ENCODE peak calls at places on chromosomes 5 and 9, in eight cellular contexts. One of them, this sample, is unnamed.

GRCh38 chr5:54742417-54742889 is 224.9 kb downstream of the SNX18 start:
- DNase-seq in PC-3: peak; percentile 79
- DNase-seq in SK-N-SH: no peak
- DNase-seq in HCT116: no peak
- DNase-seq in PC-9: peak; percentile 84
- DNase-seq in GM23248: peak; percentile 79
- DNase-seq in OCI-LY7: no peak
- DNase-seq in MM.1S: peak; percentile 14
- DNase-seq in this sample: peak; percentile 49

GRCh38 chr5:113682497-113683136 is 169.1 kb downstream of the YTHDC2 start:
- DNase-seq in PC-3: peak; percentile 12
- DNase-seq in SK-N-SH: no peak
- DNase-seq in HCT116: peak; percentile 7
- DNase-seq in PC-9: no peak
- DNase-seq in GM23248: peak; percentile 15
- DNase-seq in OCI-LY7: no peak
- DNase-seq in MM.1S: no peak
- DNase-seq in this sample: no peak

GRCh38 chr9:136958898-136959850 is 7.1 kb downstream of the LCN12 start:
- DNase-seq in PC-3: no peak
- DNase-seq in SK-N-SH: no peak
- DNase-seq in HCT116: no peak
- DNase-seq in PC-9: no peak
- DNase-seq in GM23248: no peak
- DNase-seq in OCI-LY7: no peak
- DNase-seq in MM.1S: no peak
- DNase-seq in this sample: no peak

GRCh38 chr5:146249801-146250200 is 46.4 kb downstream of the RBM27 start:
- DNase-seq in PC-3: no peak
- DNase-seq in SK-N-SH: no peak
- DNase-seq in HCT116: no peak
- DNase-seq in PC-9: no peak
- DNase-seq in GM23248: no peak
- DNase-seq in OCI-LY7: peak; percentile 26
- DNase-seq in MM.1S: no peak
- DNase-seq in this sample: no peak

GRCh38 chr5:124843596-124843899 is 97.1 kb upstream of the ZNF608 start:
- DNase-seq in PC-3: no peak
- DNase-seq in SK-N-SH: no peak
- DNase-seq in HCT116: no peak
- DNase-seq in PC-9: no peak
- DNase-seq in GM23248: no peak
- DNase-seq in OCI-LY7: no peak
- DNase-seq in MM.1S: no peak
- DNase-seq in this sample: no peak

GRCh38 chr9:134052941-134053340 is 14.9 kb downstream of the BRD3 start:
- DNase-seq in PC-3: no peak
- DNase-seq in SK-N-SH: no peak
- DNase-seq in HCT116: no peak
- DNase-seq in PC-9: no peak
- DNase-seq in GM23248: no peak
- DNase-seq in OCI-LY7: no peak
- DNase-seq in MM.1S: no peak
- DNase-seq in this sample: no peak

GRCh38 chr9:132114102-132114707 is 34.5 kb upstream of the MED27 start:
- DNase-seq in PC-3: peak; percentile 66
- DNase-seq in SK-N-SH: no peak
- DNase-seq in HCT116: no peak
- DNase-seq in PC-9: peak; percentile 58
- DNase-seq in GM23248: peak; percentile 62
- DNase-seq in OCI-LY7: no peak
- DNase-seq in MM.1S: peak; percentile 33
- DNase-seq in this sample: peak; percentile 85

GRCh38 chr5:172713809-172714490 is 57.0 kb downstream of the DUSP1 start:
- DNase-seq in PC-3: no peak
- DNase-seq in SK-N-SH: no peak
- DNase-seq in HCT116: no peak
- DNase-seq in PC-9: no peak
- DNase-seq in GM23248: no peak
- DNase-seq in OCI-LY7: no peak
- DNase-seq in MM.1S: no peak
- DNase-seq in this sample: no peak

GRCh38 chr5:171371326-171371725 is 16.3 kb upstream of the NPM1 start:
- DNase-seq in PC-3: no peak
- DNase-seq in SK-N-SH: no peak
- DNase-seq in HCT116: no peak
- DNase-seq in PC-9: no peak
- DNase-seq in GM23248: peak; percentile 8
- DNase-seq in OCI-LY7: no peak
- DNase-seq in MM.1S: no peak
- DNase-seq in this sample: no peak

GRCh38 chr5:533243-534005 is 9.2 kb upstream of the SLC9A3 start:
- DNase-seq in PC-3: no peak
- DNase-seq in SK-N-SH: no peak
- DNase-seq in HCT116: no peak
- DNase-seq in PC-9: no peak
- DNase-seq in GM23248: no peak
- DNase-seq in OCI-LY7: no peak
- DNase-seq in MM.1S: no peak
- DNase-seq in this sample: no peak

GRCh38 chr5:124315746-124316415 is 430.6 kb downstream of the ZNF608 start:
- DNase-seq in PC-3: peak; percentile 28
- DNase-seq in SK-N-SH: no peak
- DNase-seq in HCT116: no peak
- DNase-seq in PC-9: no peak
- DNase-seq in GM23248: peak; percentile 6
- DNase-seq in OCI-LY7: no peak
- DNase-seq in MM.1S: no peak
- DNase-seq in this sample: no peak

DNA sequence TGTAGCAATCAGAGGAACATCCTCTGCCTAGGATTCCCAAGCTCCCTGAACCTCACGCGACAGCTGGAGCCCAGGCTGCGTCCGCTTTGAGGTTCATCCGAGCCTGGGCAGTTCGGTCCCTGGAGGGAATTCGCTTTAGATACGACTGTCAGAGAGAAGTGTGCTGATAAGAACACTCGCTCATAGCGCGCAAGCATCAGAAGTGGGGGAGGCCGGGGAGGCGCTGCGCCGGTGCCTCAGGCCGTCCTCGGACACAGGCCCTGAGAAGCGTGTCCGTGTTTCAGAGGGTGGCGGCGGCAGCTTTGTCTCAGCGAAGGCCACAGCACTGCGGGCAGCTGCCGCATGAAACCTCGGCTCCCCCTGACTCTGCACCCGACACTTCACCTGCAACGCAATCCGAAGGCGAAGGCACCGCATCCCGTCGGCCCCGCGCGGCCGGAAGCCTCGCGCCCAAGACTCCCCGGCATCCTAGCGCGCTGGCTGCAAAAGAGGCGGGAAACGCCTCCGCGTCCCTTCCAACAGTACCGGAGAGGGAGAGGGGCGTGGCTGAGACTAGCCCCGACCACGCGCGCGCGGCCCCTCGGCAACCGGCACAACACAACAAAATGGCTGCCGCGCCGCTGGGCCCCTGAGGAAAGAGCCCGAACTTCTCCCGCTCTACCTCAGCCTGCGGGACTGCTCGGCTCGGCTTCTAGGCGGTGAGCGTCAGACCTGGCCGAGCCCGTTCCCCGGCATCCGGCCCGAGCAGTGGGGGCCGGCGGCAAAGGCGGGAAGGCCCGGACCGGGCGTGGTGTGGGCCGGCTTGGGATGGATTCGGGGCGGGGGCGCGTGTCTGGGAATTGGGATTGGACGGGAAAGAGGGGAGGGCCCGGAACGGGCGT is at the start of gene CNTRL:
- DNase-seq in PC-3: peak; percentile 81
- DNase-seq in SK-N-SH: peak; percentile 93
- DNase-seq in HCT116: peak; percentile 54
- DNase-seq in PC-9: peak; percentile 90
- DNase-seq in GM23248: peak; percentile 97
- DNase-seq in OCI-LY7: peak; percentile 92
- DNase-seq in MM.1S: peak; percentile 90
- DNase-seq in this sample: peak; percentile 93
- H3K79me2 ChIP-seq in PC-3: no peaks in the 10 kb centered on the region
- H3K79me2 ChIP-seq in SK-N-SH: no peaks in the 10 kb centered on the region
- H3K79me2 ChIP-seq in HCT116: no peaks in the 10 kb centered on the region
- H3K79me2 ChIP-seq in PC-9: no peaks in the 10 kb centered on the region
- H3K79me2 ChIP-seq in GM23248: no peaks in the 10 kb centered on the region
- H3K79me2 ChIP-seq in OCI-LY7: peaks cover 57% of the 10 kb centered on the region
- H3K79me2 ChIP-seq in MM.1S: peaks cover 45% of the 10 kb centered on the region
- H3K79me2 ChIP-seq in this sample: no peaks in the 10 kb centered on the region

GRCh38 chr9:82891321-82891720 is 171.6 kb downstream of the RASEF start:
- DNase-seq in PC-3: no peak
- DNase-seq in SK-N-SH: no peak
- DNase-seq in HCT116: no peak
- DNase-seq in PC-9: no peak
- DNase-seq in GM23248: no peak
- DNase-seq in OCI-LY7: no peak
- DNase-seq in MM.1S: no peak
- DNase-seq in this sample: no peak

GRCh38 chr9:82890401-82890800 is 172.5 kb downstream of the RASEF start:
- DNase-seq in PC-3: no peak
- DNase-seq in SK-N-SH: no peak
- DNase-seq in HCT116: no peak
- DNase-seq in PC-9: no peak
- DNase-seq in GM23248: no peak
- DNase-seq in OCI-LY7: no peak
- DNase-seq in MM.1S: no peak
- DNase-seq in this sample: no peak

GRCh38 chr9:82890865-82891264 is 172.1 kb downstream of the RASEF start:
- DNase-seq in PC-3: no peak
- DNase-seq in SK-N-SH: no peak
- DNase-seq in HCT116: no peak
- DNase-seq in PC-9: no peak
- DNase-seq in GM23248: no peak
- DNase-seq in OCI-LY7: no peak
- DNase-seq in MM.1S: no peak
- DNase-seq in this sample: no peak

DNA sequence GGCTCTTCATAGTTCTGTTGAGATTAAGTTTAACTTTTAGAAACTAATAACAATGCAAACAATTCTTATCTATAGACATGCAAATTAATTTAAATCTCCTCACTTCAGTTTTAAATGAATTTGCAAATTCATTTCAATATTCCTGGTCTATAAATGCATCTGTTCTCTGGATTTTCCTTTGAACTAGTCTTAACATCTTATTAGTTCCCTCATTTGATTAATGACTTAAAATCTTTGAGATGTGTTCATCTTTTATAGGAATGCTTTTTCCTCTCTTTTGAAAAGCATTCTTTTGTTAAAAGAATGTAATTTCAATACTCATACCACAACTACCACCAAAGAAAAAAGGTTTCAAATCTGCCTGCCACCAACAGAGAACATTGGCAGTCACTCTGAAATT is 169.4 kb downstream of the RASEF start:
- DNase-seq in PC-3: no peak
- DNase-seq in SK-N-SH: no peak
- DNase-seq in HCT116: no peak
- DNase-seq in PC-9: no peak
- DNase-seq in GM23248: no peak
- DNase-seq in OCI-LY7: no peak
- DNase-seq in MM.1S: no peak
- DNase-seq in this sample: no peak
- H3K9me2 ChIP-seq in PC-3: no peaks in the 10 kb centered on the region
- H3K9me2 ChIP-seq in SK-N-SH: no peaks in the 10 kb centered on the region
- H3K9me2 ChIP-seq in HCT116: no peaks in the 10 kb centered on the region
- H3K9me2 ChIP-seq in PC-9: no peaks in the 10 kb centered on the region
- H3K9me2 ChIP-seq in GM23248: no peaks in the 10 kb centered on the region
- H3K9me2 ChIP-seq in OCI-LY7: no peaks in the 10 kb centered on the region
- H3K9me2 ChIP-seq in MM.1S: no peaks in the 10 kb centered on the region
- H3K9me2 ChIP-seq in this sample: no peaks in the 10 kb centered on the region

GRCh38 chr5:149322518-149322917 is 22.8 kb upstream of the GRPEL2 start:
- DNase-seq in PC-3: no peak
- DNase-seq in SK-N-SH: no peak
- DNase-seq in HCT116: no peak
- DNase-seq in PC-9: no peak
- DNase-seq in GM23248: no peak
- DNase-seq in OCI-LY7: no peak
- DNase-seq in MM.1S: no peak
- DNase-seq in this sample: peak; percentile 86

GRCh38 chr5:149323235-149324205 is 21.8 kb upstream of the GRPEL2 start:
- DNase-seq in PC-3: no peak
- DNase-seq in SK-N-SH: no peak
- DNase-seq in HCT116: no peak
- DNase-seq in PC-9: no peak
- DNase-seq in GM23248: peak; percentile 59
- DNase-seq in OCI-LY7: no peak
- DNase-seq in MM.1S: no peak
- DNase-seq in this sample: peak; percentile 45

GRCh38 chr5:149319174-149319573 is 26.1 kb upstream of the GRPEL2 start:
- DNase-seq in PC-3: no peak
- DNase-seq in SK-N-SH: no peak
- DNase-seq in HCT116: no peak
- DNase-seq in PC-9: no peak
- DNase-seq in GM23248: no peak
- DNase-seq in OCI-LY7: no peak
- DNase-seq in MM.1S: no peak
- DNase-seq in this sample: no peak

GRCh38 chr5:149317281-149318048 is 27.8 kb upstream of the GRPEL2 start:
- DNase-seq in PC-3: peak; percentile 86
- DNase-seq in SK-N-SH: peak; percentile 76
- DNase-seq in HCT116: peak; percentile 23
- DNase-seq in PC-9: peak; percentile 34
- DNase-seq in GM23248: peak; percentile 69
- DNase-seq in OCI-LY7: peak; percentile 54
- DNase-seq in MM.1S: peak; percentile 66
- DNase-seq in this sample: peak; percentile 56

GRCh38 chr5:149320791-149321330 is 24.4 kb upstream of the GRPEL2 start:
- DNase-seq in PC-3: peak; percentile 79
- DNase-seq in SK-N-SH: peak; percentile 88
- DNase-seq in HCT116: peak; percentile 63
- DNase-seq in PC-9: peak; percentile 90
- DNase-seq in GM23248: peak; percentile 85
- DNase-seq in OCI-LY7: no peak
- DNase-seq in MM.1S: no peak
- DNase-seq in this sample: peak; percentile 95
- H3K27ac ChIP-seq in PC-3: no peak overlapping the region
- H3K27ac ChIP-seq in SK-N-SH: peak overlapping the region; percentile 83
- H3K27ac ChIP-seq in HCT116: no peak overlapping the region
- H3K27ac ChIP-seq in PC-9: no peak overlapping the region
- H3K27ac ChIP-seq in GM23248: peak overlapping the region; percentile 77
- H3K27ac ChIP-seq in OCI-LY7: no peak overlapping the region
- H3K27ac ChIP-seq in MM.1S: no peak overlapping the region
- H3K27ac ChIP-seq in this sample: peak overlapping the region; percentile 91

GRCh38 chr9:89293014-89293413 is 18.0 kb upstream of the CKS2 start:
- DNase-seq in PC-3: no peak
- DNase-seq in SK-N-SH: no peak
- DNase-seq in HCT116: no peak
- DNase-seq in PC-9: no peak
- DNase-seq in GM23248: no peak
- DNase-seq in OCI-LY7: no peak
- DNase-seq in MM.1S: no peak
- DNase-seq in this sample: no peak
- H3K79me2 ChIP-seq in PC-3: no peaks in the 10 kb centered on the region
- H3K79me2 ChIP-seq in SK-N-SH: no peaks in the 10 kb centered on the region
- H3K79me2 ChIP-seq in HCT116: no peaks in the 10 kb centered on the region
- H3K79me2 ChIP-seq in PC-9: no peaks in the 10 kb centered on the region
- H3K79me2 ChIP-seq in GM23248: no peaks in the 10 kb centered on the region
- H3K79me2 ChIP-seq in OCI-LY7: no peaks in the 10 kb centered on the region
- H3K79me2 ChIP-seq in MM.1S: no peaks in the 10 kb centered on the region
- H3K79me2 ChIP-seq in this sample: no peaks in the 10 kb centered on the region

GRCh38 chr9:115601456-115601855 is 483.5 kb upstream of the TNC start:
- DNase-seq in PC-3: no peak
- DNase-seq in SK-N-SH: no peak
- DNase-seq in HCT116: no peak
- DNase-seq in PC-9: no peak
- DNase-seq in GM23248: peak; percentile 47
- DNase-seq in OCI-LY7: no peak
- DNase-seq in MM.1S: no peak
- DNase-seq in this sample: no peak
- H3K9me2 ChIP-seq in PC-3: no peaks in the 10 kb centered on the region
- H3K9me2 ChIP-seq in SK-N-SH: no peaks in the 10 kb centered on the region
- H3K9me2 ChIP-seq in HCT116: no peaks in the 10 kb centered on the region
- H3K9me2 ChIP-seq in PC-9: no peaks in the 10 kb centered on the region
- H3K9me2 ChIP-seq in GM23248: no peaks in the 10 kb centered on the region
- H3K9me2 ChIP-seq in OCI-LY7: no peaks in the 10 kb centered on the region
- H3K9me2 ChIP-seq in MM.1S: no peaks in the 10 kb centered on the region
- H3K9me2 ChIP-seq in this sample: no peaks in the 10 kb centered on the region

This sample was measured in hepatocyte.